ENCODE peak calls at places on chromosomes 3 and 15, in seven cellular contexts. O is stomach, B is body of pancreas, G is A549, E is pancreas, T is Panc1, P is left ventricle myocardium inferior. M is an unnamed sample. For H3K4me1, the result is how much of the 10 kb centered on the place peaks cover.

GRCh38 chr3:52798978-52799476 is 4.4 kb downstream of the ITIH3 start:
- DNase-seq in O (peak), B (peak), G (peak), E (no peak), T (peak), P (no peak), M (peak)

GRCh38 chr15:73941044-73941443 is 14.8 kb downstream of the LOXL1 start:
- DNase-seq in O (no peak), B (no peak), G (no peak), E (no peak), T (no peak), P (peak), M (peak)

GRCh38 chr3:13570391-13571194 is 21.7 kb downstream of the FBLN2 start:
- DNase-seq in O (no peak), B (peak), G (no peak), E (no peak), T (no peak), P (no peak), M (no peak)

GRCh38 chr3:197083486-197083885 is 53.9 kb upstream of the MELTF start:
- DNase-seq in O (no peak), B (no peak), G (peak), E (no peak), T (peak), P (no peak), M (peak)

GRCh38 chr15:94924057-94924456 is 692.7 kb downstream of the MCTP2 start:
- DNase-seq in O (no peak), B (no peak), G (no peak), E (no peak), T (no peak), P (no peak), M (no peak)

GRCh38 chr3:140363801-140364200 is 314.1 kb upstream of the TRIM42 start:
- DNase-seq in O (peak), B (peak), G (no peak), E (no peak), T (no peak), P (peak), M (peak)

GRCh38 chr3:194686816-194687637 is 1.3 kb downstream of the FAM43A start:
- DNase-seq in O (peak), B (peak), G (no peak), E (no peak), T (no peak), P (peak), M (no peak)

GRCh38 chr3:149572796-149573414 is 84.9 kb downstream of the WWTR1 start:
- DNase-seq in O (no peak), B (no peak), G (peak), E (no peak), T (no peak), P (no peak), M (peak)

GRCh38 chr3:114376091-114376490 is 82.3 kb downstream of the TIGIT start:
- DNase-seq in O (no peak), B (no peak), G (no peak), E (no peak), T (no peak), P (no peak), M (no peak)

GRCh38 chr3:142886938-142887337 is 1.9 kb downstream of the PCOLCE2 start:
- DNase-seq in O (no peak), B (no peak), G (no peak), E (no peak), T (no peak), P (no peak), M (peak)

GRCh38 chr3:2823016-2823415 is 287.2 kb downstream of the IL5RA start:
- DNase-seq in O (no peak), B (no peak), G (no peak), E (no peak), T (no peak), P (no peak), M (no peak)

GRCh38 chr15:43775411-43775965 is 1.3 kb downstream of the ELL3 start:
- DNase-seq in O (peak), B (peak), G (peak), E (peak), T (peak), P (no peak), M (peak)

GRCh38 chr15:85542895-85543331 is 162.5 kb downstream of the AKAP13 start:
- DNase-seq in O (no peak), B (no peak), G (no peak), E (no peak), T (no peak), P (no peak), M (no peak)

GRCh38 chr15:51097553-51098330 is 3.0 kb upstream of the TNFAIP8L3 start:
- DNase-seq in O (no peak), B (no peak), G (no peak), E (no peak), T (no peak), P (no peak), M (no peak)

GRCh38 chr3:51687472-51688205 is 16.6 kb downstream of the TEX264 start:
- DNase-seq in O (no peak), B (no peak), G (no peak), E (no peak), T (no peak), P (peak), M (no peak)
- H3K4me1 ChIP-seq in O (under half), B (under half), G (under half), E (under half), T (under half), P (half or more), M (under half)

GRCh38 chr3:50620846-50621245 is 3.9 kb downstream of the MAPKAPK3 start:
- DNase-seq in O (no peak), B (no peak), G (no peak), E (no peak), T (no peak), P (no peak), M (no peak)

GRCh38 chr3:50617096-50617791 is at the start of gene MAPKAPK3:
- DNase-seq in O (peak), B (peak), G (no peak), E (peak), T (no peak), P (peak), M (no peak)

GRCh38 chr3:50622881-50623280 is 5.9 kb downstream of the MAPKAPK3 start:
- DNase-seq in O (no peak), B (no peak), G (no peak), E (no peak), T (no peak), P (no peak), M (no peak)

GRCh38 chr3:50617911-50618481 is 1.0 kb downstream of the MAPKAPK3 start:
- DNase-seq in O (no peak), B (no peak), G (no peak), E (no peak), T (no peak), P (peak), M (no peak)

DNA sequence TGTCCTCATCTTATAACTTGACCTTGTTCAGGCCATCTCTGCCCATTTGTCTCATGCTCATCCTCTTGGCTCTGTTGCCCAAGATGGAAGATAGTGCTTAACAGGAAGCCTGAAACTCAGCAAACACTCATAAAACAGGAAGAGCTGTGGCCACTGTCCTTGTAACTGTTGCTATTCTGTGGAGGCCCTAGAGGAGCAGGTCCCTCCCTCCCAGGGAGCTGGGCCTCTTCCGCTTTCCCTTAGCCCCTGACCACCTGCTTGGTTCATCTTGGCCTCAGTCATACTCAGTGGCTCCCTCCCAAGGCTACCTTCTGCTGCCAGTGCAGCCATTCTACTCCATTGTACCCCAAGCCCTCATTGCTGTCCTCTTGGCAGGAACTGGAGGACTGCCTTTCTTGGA is 3.5 kb downstream of the MAPKAPK3 start:
- DNase-seq in O (no peak), B (no peak), G (no peak), E (no peak), T (no peak), P (no peak), M (no peak)
- TF ChIP-seq CTCF in O (no peak), B (no peak), G (no peak), E (no peak), T (no peak), P (no peak), M (no peak)

GRCh38 chr3:11611271-11611893 is 32.3 kb downstream of the VGLL4 start:
- DNase-seq in O (no peak), B (no peak), G (no peak), E (no peak), T (no peak), P (no peak), M (no peak)

GRCh38 chr3:11613851-11614491 is 29.7 kb downstream of the VGLL4 start:
- DNase-seq in O (no peak), B (no peak), G (no peak), E (no peak), T (no peak), P (no peak), M (no peak)

GRCh38 chr3:11612515-11613184 is 31.1 kb downstream of the VGLL4 start:
- DNase-seq in O (no peak), B (no peak), G (no peak), E (no peak), T (no peak), P (no peak), M (no peak)

GRCh38 chr3:11610700-11611099 is 33.0 kb downstream of the VGLL4 start:
- DNase-seq in O (no peak), B (no peak), G (no peak), E (no peak), T (no peak), P (no peak), M (no peak)

DNA sequence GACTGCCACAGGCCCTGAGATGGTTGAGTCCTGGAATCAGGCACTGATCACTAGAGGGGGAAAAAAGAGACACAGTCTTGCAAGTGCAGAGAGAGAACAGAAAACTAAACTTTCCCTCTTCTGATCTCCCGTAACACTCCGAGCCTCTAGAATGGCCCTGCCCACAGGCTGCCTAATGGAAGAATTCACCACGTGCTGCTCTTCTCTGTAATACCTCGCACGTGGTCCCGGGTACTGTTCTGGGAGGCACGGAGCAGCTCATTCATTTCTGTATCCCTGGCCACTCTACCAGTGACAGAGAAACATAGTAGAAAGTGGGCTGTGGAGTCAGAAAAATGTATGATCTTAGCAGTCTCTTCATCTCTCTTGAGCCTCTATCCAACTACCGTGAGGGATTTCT is 30.4 kb downstream of the VGLL4 start:
- DNase-seq in O (no peak), B (no peak), G (no peak), E (no peak), T (no peak), P (no peak), M (no peak)
- H3K4me1 ChIP-seq in O (half or more), B (under half), G (under half), E (under half), T (half or more), P (half or more), M (under half)

GRCh38 chr3:37912052-37912733 is 50.5 kb downstream of the CTDSPL start:
- DNase-seq in O (no peak), B (no peak), G (no peak), E (no peak), T (no peak), P (no peak), M (peak)
- TF ChIP-seq CTCF in O (no peak), B (no peak), G (no peak), E (no peak), T (peak), P (peak), M (peak)

GRCh38 chr3:72405943-72406585 is 442.2 kb downstream of the SHQ1 start:
- DNase-seq in O (no peak), B (peak), G (no peak), E (no peak), T (no peak), P (no peak), M (no peak)
- H3K4me1 ChIP-seq in O (half or more), B (under half), G (under half), E (under half), T (under half), P (half or more), M (under half)

GRCh38 chr3:156513619-156514018 is 41.3 kb downstream of the SSR3 start:
- DNase-seq in O (no peak), B (no peak), G (no peak), E (no peak), T (no peak), P (no peak), M (no peak)

GRCh38 chr3:156511987-156512677 is 42.8 kb downstream of the SSR3 start:
- DNase-seq in O (no peak), B (no peak), G (no peak), E (no peak), T (no peak), P (no peak), M (no peak)

GRCh38 chr3:156507285-156507684 is 47.6 kb downstream of the SSR3 start:
- DNase-seq in O (no peak), B (no peak), G (no peak), E (no peak), T (no peak), P (no peak), M (no peak)

GRCh38 chr3:156509209-156510174 is 45.4 kb downstream of the SSR3 start:
- DNase-seq in O (no peak), B (no peak), G (peak), E (no peak), T (peak), P (no peak), M (no peak)
- TF ChIP-seq CTCF in O (peak), B (peak), G (peak), E (peak), T (peak), P (peak), M (peak)

GRCh38 chr15:40161693-40162401 is 978 bp downstream of the BUB1B start:
- DNase-seq in O (no peak), B (no peak), G (no peak), E (no peak), T (no peak), P (no peak), M (no peak)

GRCh38 chr15:40163657-40164416 is 3.0 kb downstream of the BUB1B start:
- DNase-seq in O (no peak), B (no peak), G (no peak), E (no peak), T (no peak), P (no peak), M (no peak)

GRCh38 chr15:40160689-40161688 is at the start of gene BUB1B:
- DNase-seq in O (peak), B (peak), G (peak), E (peak), T (peak), P (peak), M (peak)

GRCh38 chr15:40160021-40160420 is 848 bp upstream of the BUB1B start:
- DNase-seq in O (no peak), B (no peak), G (no peak), E (no peak), T (no peak), P (no peak), M (no peak)

DNA sequence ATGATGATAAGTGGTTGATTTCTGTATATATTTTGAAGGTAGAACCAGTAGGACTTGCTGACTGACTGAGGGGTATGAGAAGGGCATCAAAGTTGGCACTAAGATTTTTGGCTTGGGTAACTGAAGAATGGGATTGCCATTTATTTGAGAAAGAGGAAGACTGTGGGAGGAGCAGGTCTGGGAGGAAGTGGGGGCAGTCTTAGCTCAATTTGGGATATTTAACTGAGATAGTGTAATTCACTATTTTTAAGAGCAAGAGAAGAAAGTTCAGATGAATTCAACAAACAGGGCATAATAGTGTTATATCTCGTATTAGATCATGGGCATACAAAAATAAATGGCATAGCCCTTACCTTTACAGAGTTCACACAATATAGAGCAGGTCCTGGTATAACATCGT is 1.7 kb downstream of the BUB1B start:
- DNase-seq in O (no peak), B (no peak), G (no peak), E (no peak), T (no peak), P (no peak), M (no peak)
- H3K4me1 ChIP-seq in O (under half), B (under half), G (under half), E (under half), T (under half), P (under half), M (under half)

GRCh38 chr3:63364495-63364894 is 86.4 kb downstream of the SYNPR start:
- DNase-seq in O (no peak), B (no peak), G (no peak), E (no peak), T (no peak), P (no peak), M (peak)

GRCh38 chr3:63370094-63370493 is 92.0 kb downstream of the SYNPR start:
- DNase-seq in O (no peak), B (no peak), G (no peak), E (no peak), T (no peak), P (no peak), M (no peak)

DNA sequence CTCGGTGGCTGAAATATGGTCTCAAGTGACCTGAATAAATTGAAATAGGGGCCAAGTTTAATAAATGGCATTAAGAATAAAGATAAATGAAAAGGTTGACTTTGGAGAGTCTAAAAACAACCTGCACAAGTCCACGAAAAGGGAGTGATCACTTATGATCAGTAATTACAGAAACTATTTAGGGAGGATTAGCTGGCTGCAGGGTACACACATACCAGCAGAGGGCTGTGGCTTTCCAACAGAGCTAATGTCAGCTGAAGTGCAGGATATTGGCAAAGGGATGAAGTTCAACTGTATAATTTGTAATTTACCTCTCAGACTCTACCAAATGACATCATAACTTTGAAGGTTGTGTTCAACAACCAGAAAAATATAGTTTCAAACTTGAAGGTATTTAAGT is 86.8 kb downstream of the SYNPR start:
- DNase-seq in O (no peak), B (no peak), G (no peak), E (no peak), T (no peak), P (no peak), M (no peak)
- TF ChIP-seq CTCF in O (no peak), B (peak), G (no peak), E (no peak), T (peak), P (peak), M (peak)

GRCh38 chr3:127732879-127733350 is 60.2 kb downstream of the ABTB1 start:
- DNase-seq in O (no peak), B (no peak), G (no peak), E (no peak), T (no peak), P (no peak), M (no peak)
- H3K4me1 ChIP-seq in O (half or more), B (under half), G (half or more), E (under half), T (under half), P (half or more), M (under half)

GRCh38 chr15:49876401-49877038 is 242.5 kb downstream of the ATP8B4 start:
- DNase-seq in O (no peak), B (peak), G (no peak), E (no peak), T (no peak), P (peak), M (no peak)
- TF ChIP-seq CTCF in O (no peak), B (peak), G (peak), E (peak), T (peak), P (peak), M (peak)

M was measured in foreskin keratinocyte.